ENCODE peak calls at places on chromosomes 16 and 17, in five cellular contexts. L is H1, V is H9, K is neuronal stem cell, I is trophoblast cell. O is an unnamed sample.

GRCh38 chr17:28816540-28816939 is 26.1 kb downstream of the FAM222B start:
- DNase-seq in L (no peak), V (no peak), K (no peak), I (no peak), O (no peak)

GRCh38 chr16:2698103-2698870 is 16.0 kb downstream of the KCTD5 start:
- DNase-seq in L (no peak), V (no peak), K (no peak), I (no peak), O (no peak)

GRCh38 chr17:45405250-45406086 is 27.2 kb downstream of the ARHGAP27 start:
- DNase-seq in L (peak; percentile 99), V (peak; percentile 100), K (peak; percentile 91), I (no peak), O (no peak)

GRCh38 chr17:35877345-35878029 is 2.7 kb downstream of the CCL5 start:
- DNase-seq in L (no peak), V (no peak), K (no peak), I (no peak), O (no peak)

GRCh38 chr16:1696863-1697262 is 9.1 kb upstream of the MAPK8IP3 start:
- DNase-seq in L (no peak), V (no peak), K (no peak), I (peak; percentile 99), O (no peak)

GRCh38 chr17:75472119-75472518 is 15.7 kb downstream of the TMEM94 start:
- DNase-seq in L (no peak), V (no peak), K (no peak), I (no peak), O (no peak)

GRCh38 chr17:81509687-81510523 is 2.7 kb downstream of the ACTG1 start:
- DNase-seq in L (no peak), V (peak; percentile 31), K (no peak), I (peak; percentile 39), O (no peak)

GRCh38 chr16:66844342-66845079 is at the start of gene CA7:
- DNase-seq in L (no peak), V (no peak), K (no peak), I (no peak), O (no peak)

GRCh38 chr17:83183150-83183820 is 103.9 kb downstream of the METRNL start:
- DNase-seq in L (no peak), V (peak; percentile 26), K (no peak), I (no peak), O (no peak)

GRCh38 chr16:30650369-30651123 is at the start of gene PRR14:
- DNase-seq in L (peak; percentile 99), V (peak; percentile 100), K (peak; percentile 97), I (peak; percentile 100), O (peak; percentile 99)
- H3K14ac ChIP-seq in L (no peak within 1 kb of the TSS), V (peak within 1 kb of the TSS; percentile 59), K (peak within 1 kb of the TSS; percentile 90), I (peak within 1 kb of the TSS; percentile 83), O (peak within 1 kb of the TSS; percentile 86)

DNA sequence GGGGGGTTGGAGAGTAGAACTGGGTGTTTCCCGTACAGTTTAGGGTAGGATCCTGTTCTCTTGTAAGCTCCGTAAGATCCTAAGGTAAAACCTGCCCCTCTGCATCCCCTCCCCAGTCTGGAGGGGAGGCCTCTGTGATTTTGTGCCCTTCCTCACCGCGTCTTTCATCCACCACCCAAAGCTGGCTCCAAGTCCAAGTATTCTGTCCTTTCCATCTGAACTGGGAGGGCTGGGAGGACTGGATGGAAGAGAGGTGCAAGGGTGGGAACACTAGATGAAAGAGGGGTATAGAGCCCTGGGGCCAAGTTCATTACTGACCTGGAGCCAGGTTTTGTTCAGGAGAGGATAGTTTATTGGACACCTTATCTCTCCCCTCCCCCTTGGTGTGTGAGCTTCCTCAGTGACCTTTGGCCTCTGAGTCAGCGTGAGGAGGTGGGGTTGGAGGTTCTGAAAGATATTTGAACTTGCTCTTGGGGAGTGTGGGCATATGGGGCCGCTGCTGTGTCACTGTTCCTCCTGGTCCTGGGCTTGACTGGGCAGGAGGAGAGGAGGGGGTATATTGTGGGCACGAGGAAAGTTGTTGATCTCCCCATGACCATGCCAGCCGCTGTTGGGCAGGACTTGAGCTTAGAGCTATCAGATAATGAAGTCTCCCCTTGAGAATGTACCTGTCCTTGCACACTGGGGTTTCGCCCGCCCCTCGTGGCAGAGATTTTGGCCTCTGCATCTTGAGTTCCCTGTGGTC is 1.6 kb downstream of the LASP1 start:
- DNase-seq in L (no peak), V (peak; percentile 75), K (no peak), I (peak; percentile 68), O (peak; percentile 80)
- H3K14ac ChIP-seq in L (no peak overlapping the region), V (no peak overlapping the region), K (no peak overlapping the region), I (peak overlapping the region; percentile 79), O (peak overlapping the region; percentile 85)

DNA sequence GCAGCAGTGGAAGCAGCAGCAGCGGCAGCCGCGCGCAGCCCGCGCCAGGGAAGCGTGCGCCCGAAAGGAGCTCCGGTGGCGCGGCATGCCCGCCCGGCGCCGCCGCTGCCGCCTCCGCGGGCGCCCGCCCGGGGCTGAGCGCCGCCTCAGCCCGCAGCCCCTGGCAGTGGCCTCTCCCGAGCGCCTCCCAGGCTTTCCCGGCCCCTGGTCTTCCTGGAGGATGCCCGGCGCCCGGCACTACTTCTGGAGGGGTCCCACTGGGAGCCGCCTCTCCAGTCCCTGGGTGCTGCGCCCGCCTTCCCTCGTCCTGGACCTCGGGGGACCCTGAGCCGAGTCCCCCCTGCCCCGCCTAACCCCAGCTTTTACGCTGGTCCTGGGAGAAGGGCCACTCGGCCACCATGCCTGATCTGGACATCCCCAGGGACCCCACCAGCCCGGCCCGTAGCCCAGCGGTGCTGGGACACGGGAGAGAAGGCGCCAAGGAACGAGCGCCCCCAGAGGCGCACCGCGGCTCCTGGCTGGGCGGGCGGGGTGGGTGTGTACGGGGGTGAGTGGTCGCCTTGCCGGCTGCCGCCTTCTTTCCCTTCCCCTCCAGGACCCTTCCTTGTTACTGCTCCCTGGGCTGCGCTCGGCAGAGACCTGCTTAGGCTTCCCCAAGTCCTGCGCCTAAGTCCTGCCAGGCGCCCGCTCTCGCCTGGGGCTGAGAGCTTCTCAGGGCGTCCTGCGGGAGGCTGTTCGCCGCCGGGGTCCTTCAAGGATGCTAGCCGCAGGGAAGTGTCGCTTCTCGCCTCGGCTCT is 713 bp downstream of the ASIC2 start:
- DNase-seq in L (peak; percentile 21), V (peak; percentile 77), K (peak; percentile 59), I (peak; percentile 50), O (peak; percentile 20)
- H3K14ac ChIP-seq in L (no peak overlapping the region), V (no peak overlapping the region), K (no peak overlapping the region), I (no peak overlapping the region), O (no peak overlapping the region)

GRCh38 chr17:2211661-2212327 is 91.8 kb downstream of the SMG6 start:
- DNase-seq in L (no peak), V (no peak), K (no peak), I (no peak), O (no peak)

GRCh38 chr17:2212328-2212981 is 91.1 kb downstream of the SMG6 start:
- DNase-seq in L (no peak), V (no peak), K (no peak), I (peak; percentile 79), O (peak; percentile 79)

GRCh38 chr17:2214887-2215615 is 88.5 kb downstream of the SMG6 start:
- DNase-seq in L (no peak), V (no peak), K (no peak), I (no peak), O (peak; percentile 88)

GRCh38 chr17:2214047-2214717 is 89.4 kb downstream of the SMG6 start:
- DNase-seq in L (no peak), V (no peak), K (no peak), I (peak; percentile 37), O (peak; percentile 93)

GRCh38 chr17:2213291-2213960 is 90.2 kb downstream of the SMG6 start:
- DNase-seq in L (no peak), V (no peak), K (no peak), I (peak; percentile 63), O (peak; percentile 71)
- H3K14ac ChIP-seq in L (no peak overlapping the region), V (no peak overlapping the region), K (no peak overlapping the region), I (no peak overlapping the region), O (peak overlapping the region; percentile 89)

O was measured in IMR-90.